ENCODE peak calls at places on chromosomes 3 and 15, in five cellular contexts. G is body of pancreas; S is CD8-positive, alpha-beta T cell; I is pancreas; A is osteoblast. E is an unnamed sample.
A peak's percentile ranks its signal among the peaks of the same experiment; 100 is the strongest.

GRCh38 chr3:136667081-136667480 is 85.1 kb downstream of the STAG1 start:
- DNase-seq in G (no peak), S (no peak), I (no peak), A (no peak), E (no peak)

GRCh38 chr3:186259612-186260383 is 102.2 kb downstream of the DGKG start:
- DNase-seq in G (peak; percentile 85), S (peak; percentile 61), I (peak; percentile 91), A (peak; percentile 93), E (peak; percentile 88)

GRCh38 chr3:61532739-61533500 is 28.5 kb upstream of the PTPRG start:
- DNase-seq in G (no peak), S (no peak), I (no peak), A (no peak), E (no peak)

GRCh38 chr3:50503504-50503903 is at the start of gene CACNA2D2:
- DNase-seq in G (peak; percentile 81), S (peak; percentile 74), I (peak; percentile 82), A (peak; percentile 89), E (peak; percentile 66)

GRCh38 chr3:141454906-141455602 is 31.8 kb upstream of the RASA2 start:
- DNase-seq in G (no peak), S (peak; percentile 18), I (no peak), A (peak; percentile 83), E (no peak)

GRCh38 chr3:189981668-189982067 is 139.0 kb downstream of the P3H2 start:
- DNase-seq in G (peak; percentile 23), S (no peak), I (no peak), A (peak; percentile 89), E (no peak)

GRCh38 chr15:99651023-99651807 is 82.0 kb downstream of the LYSMD4 start:
- DNase-seq in G (no peak), S (no peak), I (no peak), A (peak; percentile 52), E (no peak)

GRCh38 chr3:179474480-179474879 is 23.2 kb upstream of the GNB4 start:
- DNase-seq in G (no peak), S (no peak), I (no peak), A (no peak), E (no peak)

GRCh38 chr3:76365284-76365683 is 579.9 kb upstream of the ZNF717 start:
- DNase-seq in G (no peak), S (no peak), I (no peak), A (no peak), E (no peak)

GRCh38 chr15:69359724-69360123 is 54.4 kb upstream of the KIF23 start:
- DNase-seq in G (no peak), S (no peak), I (no peak), A (no peak), E (peak; percentile 40)

GRCh38 chr15:66145242-66146182 is 108.0 kb downstream of the MEGF11 start:
- DNase-seq in G (peak; percentile 52), S (no peak), I (no peak), A (peak; percentile 53), E (peak; percentile 25)

GRCh38 chr15:99632521-99632920 is 66.7 kb downstream of the MEF2A start:
- DNase-seq in G (no peak), S (no peak), I (no peak), A (no peak), E (no peak)

GRCh38 chr15:90095521-90095959 is 6.7 kb downstream of the IDH2 start:
- DNase-seq in G (peak; percentile 89), S (no peak), I (no peak), A (no peak), E (no peak)

GRCh38 chr3:171801738-171802600 is 8.3 kb downstream of the PLD1 start:
- DNase-seq in G (no peak), S (no peak), I (no peak), A (peak; percentile 70), E (no peak)

GRCh38 chr3:13851997-13852637 is 27.8 kb downstream of the WNT7A start:
- DNase-seq in G (no peak), S (no peak), I (no peak), A (peak; percentile 66), E (no peak)

GRCh38 chr3:65425880-65426279 is 612.8 kb downstream of the MAGI1 start:
- DNase-seq in G (no peak), S (no peak), I (no peak), A (no peak), E (peak; percentile 12)

GRCh38 chr3:30751610-30752299 is 142.7 kb downstream of the GADL1 start:
- DNase-seq in G (peak; percentile 47), S (peak; percentile 64), I (no peak), A (no peak), E (peak; percentile 33)

GRCh38 chr3:158091526-158091925 is 14.7 kb downstream of the SHOX2 start:
- DNase-seq in G (no peak), S (no peak), I (no peak), A (no peak), E (no peak)

DNA sequence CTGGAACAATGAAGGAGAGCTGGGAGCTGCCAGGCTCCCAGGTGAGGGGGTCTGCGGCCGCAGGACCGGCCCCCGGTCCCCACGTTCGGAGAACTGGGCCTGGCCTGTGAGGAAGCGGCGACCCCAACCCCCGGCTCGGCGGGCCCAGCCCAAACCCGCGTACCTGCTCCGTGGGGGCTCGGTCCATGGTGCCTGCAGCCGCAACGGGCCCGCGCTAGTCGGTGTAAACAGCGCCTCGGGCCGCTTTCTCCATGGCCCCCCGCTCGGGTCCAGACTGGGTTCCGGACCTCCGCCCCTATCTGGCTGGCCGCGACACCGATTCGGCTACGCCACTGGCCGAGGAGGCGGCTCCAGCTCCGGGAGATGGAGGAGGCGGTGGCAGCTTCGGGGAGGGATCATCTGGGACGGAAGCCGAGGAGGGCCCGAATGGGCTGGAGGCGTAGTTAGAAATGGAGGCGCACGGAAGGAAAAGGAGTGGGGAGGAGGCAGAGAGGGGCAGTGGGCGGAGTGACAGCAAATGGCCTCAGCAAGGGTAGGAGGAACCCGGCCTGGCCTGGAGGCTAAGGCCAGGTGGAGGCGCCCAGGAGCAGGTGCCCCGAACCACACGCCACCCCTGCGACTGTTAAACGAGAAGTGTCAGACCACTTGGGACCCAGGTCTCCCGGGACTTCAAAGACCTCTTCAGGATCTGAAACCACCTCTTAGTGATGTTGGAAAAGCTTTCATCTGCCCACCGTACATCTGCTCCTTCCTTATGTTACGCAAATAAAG is at the start of gene SECISBP2L:
- DNase-seq in G (peak; percentile 96), S (peak; percentile 85), I (peak; percentile 93), A (peak; percentile 94), E (peak; percentile 94)
- TF ChIP-seq CTCF in G (peak; percentile 57), S (no peak), I (no peak), A (peak; percentile 24), E (peak; percentile 48)

GRCh38 chr15:92884813-92885461 is 15.2 kb upstream of the CHD2 start:
- DNase-seq in G (no peak), S (no peak), I (no peak), A (peak; percentile 84), E (no peak)

GRCh38 chr15:92883643-92884458 is 16.3 kb upstream of the CHD2 start:
- DNase-seq in G (no peak), S (no peak), I (no peak), A (peak; percentile 65), E (no peak)

GRCh38 chr15:92886229-92886628 is 13.9 kb upstream of the CHD2 start:
- DNase-seq in G (no peak), S (no peak), I (no peak), A (no peak), E (no peak)

GRCh38 chr15:92882697-92883642 is 17.2 kb upstream of the CHD2 start:
- DNase-seq in G (peak; percentile 53), S (peak; percentile 49), I (peak; percentile 77), A (no peak), E (peak; percentile 39)

GRCh38 chr15:92884459-92884812 is 15.7 kb upstream of the CHD2 start:
- DNase-seq in G (no peak), S (no peak), I (no peak), A (peak; percentile 59), E (no peak)
- H3K4me3 ChIP-seq in G (peak overlapping the region; percentile 69), S (peak overlapping the region; percentile 74), I (peak overlapping the region; percentile 55), A (peak overlapping the region; percentile 93), E (peak overlapping the region; percentile 97)

GRCh38 chr3:112136046-112136445 is 3.0 kb upstream of the GCSAM start:
- DNase-seq in G (no peak), S (no peak), I (no peak), A (no peak), E (no peak)
- TF ChIP-seq CTCF in G (no peak), S (no peak), I (no peak), A (no peak), E (no peak)

DNA sequence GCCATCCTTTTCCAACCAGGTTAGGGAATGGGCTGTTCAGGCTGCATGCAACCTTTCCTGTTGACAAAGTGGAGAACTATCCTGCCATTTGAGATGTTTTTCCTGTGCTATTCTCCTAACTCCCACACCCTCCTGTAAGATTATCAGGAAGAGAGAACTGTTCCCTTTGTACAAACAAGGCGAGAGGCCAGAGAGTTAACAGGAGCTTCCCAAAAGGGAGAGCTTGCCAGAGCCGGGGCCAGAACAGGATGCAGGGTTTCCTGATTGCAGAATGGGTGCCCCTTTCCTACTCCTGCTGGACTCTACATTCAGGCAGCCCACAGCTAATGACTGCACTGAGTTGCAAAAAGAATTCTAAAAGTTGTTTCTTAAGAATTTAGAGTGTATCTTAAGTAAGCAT is 17.1 kb downstream of the PML start:
- DNase-seq in G (no peak), S (no peak), I (no peak), A (no peak), E (no peak)
- H3K4me3 ChIP-seq in G (no peak overlapping the region), S (no peak overlapping the region), I (no peak overlapping the region), A (no peak overlapping the region), E (no peak overlapping the region)

DNA sequence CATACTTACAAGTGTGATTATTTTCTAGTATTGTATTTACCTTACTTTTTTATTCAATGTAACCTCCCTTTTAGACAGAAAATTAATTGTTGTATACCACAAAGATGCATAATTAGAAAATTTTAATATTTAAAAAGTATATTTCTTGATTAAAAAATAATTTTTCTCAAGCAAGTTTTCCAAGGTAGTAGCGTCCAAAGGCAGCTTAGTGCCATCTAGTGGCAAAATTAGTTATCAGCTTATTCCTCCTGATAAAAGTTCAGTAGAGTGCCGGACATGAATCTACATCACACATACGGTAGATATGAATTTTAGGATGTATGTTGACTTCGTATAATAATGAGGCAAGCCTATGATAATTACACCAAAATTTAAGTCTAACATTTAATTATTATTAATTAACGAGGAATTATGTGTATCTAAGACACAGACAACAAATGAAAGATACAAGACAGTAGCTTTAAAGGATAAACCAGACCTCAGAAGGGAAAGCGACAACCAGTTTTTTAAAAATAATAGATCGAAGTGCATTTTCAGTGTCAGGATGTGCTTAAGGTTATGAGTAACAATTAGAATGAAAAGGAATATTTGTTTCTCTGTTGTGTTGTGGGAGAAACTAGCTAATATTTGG is 405.9 kb downstream of the ROBO1 start:
- DNase-seq in G (no peak), S (no peak), I (no peak), A (no peak), E (peak; percentile 8)
- TF ChIP-seq CTCF in G (peak; percentile 46), S (peak; percentile 17), I (peak; percentile 22), A (peak; percentile 83), E (peak; percentile 85)

E was measured in BE2C.